ENCODE peak calls at places on chromosomes 5 and 9, in ten cellular contexts. T, J, A, O, G, M, H, E, S and F are unnamed samples.

GRCh38 chr5:171808951-171809350 is 23.3 kb downstream of the SMIM23 start:
- DNase-seq in H (no peak), E (no peak), T (no peak), J (peak), G (no peak), A (no peak), S (peak), M (no peak), O (peak), F (no peak)

GRCh38 chr9:137555179-137555578 is 3.5 kb downstream of the MRPL41 start:
- DNase-seq in T (no peak), E (no peak), G (no peak), H (no peak), O (no peak), J (no peak), S (no peak), M (no peak), A (no peak), F (no peak)

GRCh38 chr9:113417370-113417769 is 6.8 kb downstream of the C9orf43 start:
- DNase-seq in S (no peak), M (no peak), O (no peak), H (no peak), E (no peak), J (peak), T (no peak), G (no peak), A (no peak), F (no peak)

GRCh38 chr9:129176786-129177442 is 1.1 kb downstream of the IER5L start:
- DNase-seq in H (peak), J (peak), G (peak), M (no peak), E (peak), O (peak), T (peak), A (peak), S (peak), F (peak)

GRCh38 chr9:35287986-35288515 is 126.2 kb downstream of the UNC13B start:
- DNase-seq in H (no peak), G (no peak), T (no peak), J (peak), S (peak), M (no peak), O (no peak), A (no peak), E (no peak), F (no peak)

GRCh38 chr5:135869935-135870334 is 25.7 kb downstream of the IL9 start:
- DNase-seq in O (no peak), S (no peak), J (no peak), G (no peak), H (no peak), M (no peak), E (no peak), A (no peak), T (no peak), F (no peak)

GRCh38 chr9:111066427-111066826 is 28.2 kb upstream of the LPAR1 start:
- DNase-seq in S (no peak), H (no peak), A (no peak), G (no peak), M (no peak), J (no peak), T (no peak), O (no peak), E (no peak), F (no peak)

GRCh38 chr9:110255064-110255416 is 1.3 kb downstream of the TXN start:
- DNase-seq in M (peak), A (no peak), H (no peak), O (no peak), T (peak), J (no peak), S (no peak), E (peak), G (peak), F (no peak)

GRCh38 chr9:7777776-7778175 is 21.8 kb downstream of the DMAC1 start:
- DNase-seq in O (no peak), J (no peak), M (no peak), G (no peak), H (no peak), E (no peak), A (no peak), T (no peak), S (peak), F (no peak)

GRCh38 chr9:137314561-137315560 is 12.8 kb upstream of the NRARP start:
- DNase-seq in E (peak), T (peak), G (no peak), S (no peak), A (peak), M (no peak), O (no peak), H (no peak), J (no peak), F (no peak)

GRCh38 chr9:15738011-15738410 is 185.2 kb downstream of the CCDC171 start:
- DNase-seq in O (peak), G (no peak), S (peak), T (no peak), M (no peak), H (peak), E (no peak), A (no peak), J (peak), F (peak)

GRCh38 chr9:130368631-130369103 is 76.1 kb upstream of the ASS1 start:
- DNase-seq in O (no peak), H (peak), A (no peak), M (no peak), E (no peak), S (no peak), J (no peak), T (no peak), G (no peak), F (no peak)

GRCh38 chr5:177336112-177336511 is 15.4 kb downstream of the LMAN2 start:
- DNase-seq in O (no peak), J (peak), A (no peak), S (peak), H (peak), M (no peak), G (peak), E (no peak), T (peak), F (peak)

GRCh38 chr9:113988951-113989780 is 88.9 kb downstream of the AMBP start:
- DNase-seq in J (no peak), M (no peak), G (no peak), T (peak), A (no peak), H (no peak), E (no peak), S (peak), O (no peak), F (no peak)

GRCh38 chr5:68953151-68953884 is 140.5 kb upstream of the SLC30A5 start:
- DNase-seq in H (no peak), J (no peak), T (no peak), A (no peak), M (no peak), G (no peak), E (no peak), S (no peak), O (peak), F (no peak)

GRCh38 chr5:134905246-134905996 is 490 bp downstream of the PCBD2 start:
- DNase-seq in T (peak), M (peak), S (peak), A (peak), O (peak), G (peak), E (no peak), J (peak), H (peak), F (peak)

GRCh38 chr5:135138116-135138850 is 104.3 kb upstream of the PITX1 start:
- DNase-seq in S (peak), E (no peak), G (no peak), O (no peak), J (no peak), T (no peak), H (no peak), M (no peak), A (no peak), F (no peak)

GRCh38 chr9:137772281-137772873 is 105.2 kb upstream of the CACNA1B start:
- DNase-seq in A (peak), H (peak), E (no peak), M (no peak), T (no peak), O (no peak), G (peak), S (no peak), J (no peak), F (peak)

GRCh38 chr5:68336200-68336599 is 120.6 kb downstream of the PIK3R1 start:
- DNase-seq in H (no peak), E (no peak), S (no peak), T (no peak), M (no peak), A (no peak), O (no peak), J (no peak), G (no peak), F (no peak)

GRCh38 chr5:165863267-165863666 is 2357.8 kb downstream of the MAT2B start:
- DNase-seq in M (no peak), O (no peak), J (no peak), H (no peak), E (no peak), T (no peak), G (no peak), A (no peak), S (no peak), F (no peak)

GRCh38 chr5:142758062-142758802 is 11.9 kb upstream of the ARHGAP26 start:
- DNase-seq in J (no peak), O (no peak), M (no peak), E (no peak), A (no peak), H (no peak), S (no peak), T (no peak), G (no peak), F (no peak)

GRCh38 chr9:136725612-136726011 is 13.2 kb downstream of the DIPK1B start:
- DNase-seq in O (no peak), M (no peak), A (no peak), H (no peak), J (peak), S (peak), E (no peak), G (no peak), T (no peak), F (peak)

GRCh38 chr5:5795074-5795779 is 372.8 kb downstream of the ICE1 start:
- DNase-seq in H (no peak), S (no peak), A (no peak), M (no peak), E (no peak), G (peak), O (no peak), T (peak), J (no peak), F (no peak)

GRCh38 chr5:150492621-150493020 is 15.3 kb upstream of the NDST1 start:
- DNase-seq in O (no peak), T (no peak), G (no peak), J (peak), E (no peak), A (no peak), H (peak), M (no peak), S (peak), F (no peak)

GRCh38 chr5:122415030-122415429 is 103.0 kb downstream of the SNCAIP start:
- DNase-seq in G (peak), M (no peak), O (no peak), S (no peak), E (no peak), A (no peak), J (no peak), T (no peak), H (no peak), F (no peak)

GRCh38 chr5:126681970-126682369 is 81.2 kb downstream of the PHAX start:
- DNase-seq in M (no peak), T (peak), O (no peak), A (no peak), S (no peak), E (no peak), H (no peak), G (no peak), J (no peak), F (no peak)

GRCh38 chr5:180366303-180366702 is 13.2 kb upstream of the GFPT2 start:
- DNase-seq in M (no peak), T (no peak), J (no peak), S (no peak), E (no peak), A (no peak), G (no peak), H (no peak), O (peak), F (no peak)

GRCh38 chr5:66213533-66213932 is 69.4 kb downstream of the SREK1 start:
- DNase-seq in T (no peak), E (no peak), J (no peak), G (no peak), A (no peak), O (no peak), M (no peak), S (no peak), H (no peak), F (no peak)

GRCh38 chr5:17190242-17190778 is 27.1 kb upstream of the BASP1 start:
- DNase-seq in G (peak), H (peak), M (no peak), S (peak), E (peak), A (peak), O (peak), J (peak), T (no peak), F (peak)

GRCh38 chr5:74916831-74917710 is 50.9 kb upstream of the FAM169A start:
- DNase-seq in A (no peak), H (peak), G (no peak), S (peak), M (no peak), J (peak), O (peak), E (no peak), T (no peak), F (no peak)

GRCh38 chr9:13787234-13787833 is 507.8 kb upstream of the MPDZ start:
- DNase-seq in J (peak), A (no peak), S (no peak), M (no peak), O (peak), E (no peak), T (no peak), H (no peak), G (peak), F (peak)

GRCh38 chr9:68574150-68574549 is 33.5 kb upstream of the TMEM252 start:
- DNase-seq in J (peak), M (no peak), A (no peak), H (no peak), T (no peak), S (no peak), E (no peak), G (no peak), O (no peak), F (no peak)
- TF ChIP-seq CTCF in J (peak), M (no peak), A (no peak), H (peak), T (peak), S (peak), E (no peak), G (peak), O (no peak), F (peak)

GRCh38 chr5:35223777-35224395 is 6.4 kb downstream of the PRLR start:
- DNase-seq in E (no peak), M (no peak), A (no peak), T (no peak), H (no peak), O (no peak), J (no peak), G (no peak), S (no peak), F (peak)

GRCh38 chr5:35214051-35214450 is 16.2 kb downstream of the PRLR start:
- DNase-seq in S (no peak), M (no peak), H (no peak), T (no peak), J (no peak), A (no peak), O (no peak), E (no peak), G (no peak), F (no peak)

GRCh38 chr5:35220967-35221366 is 9.3 kb downstream of the PRLR start:
- DNase-seq in J (no peak), T (no peak), S (no peak), A (no peak), G (no peak), M (no peak), H (no peak), E (no peak), O (no peak), F (no peak)

GRCh38 chr5:35213608-35214007 is 16.7 kb downstream of the PRLR start:
- DNase-seq in M (no peak), S (peak), O (peak), H (no peak), E (no peak), G (no peak), A (no peak), T (no peak), J (no peak), F (no peak)

DNA sequence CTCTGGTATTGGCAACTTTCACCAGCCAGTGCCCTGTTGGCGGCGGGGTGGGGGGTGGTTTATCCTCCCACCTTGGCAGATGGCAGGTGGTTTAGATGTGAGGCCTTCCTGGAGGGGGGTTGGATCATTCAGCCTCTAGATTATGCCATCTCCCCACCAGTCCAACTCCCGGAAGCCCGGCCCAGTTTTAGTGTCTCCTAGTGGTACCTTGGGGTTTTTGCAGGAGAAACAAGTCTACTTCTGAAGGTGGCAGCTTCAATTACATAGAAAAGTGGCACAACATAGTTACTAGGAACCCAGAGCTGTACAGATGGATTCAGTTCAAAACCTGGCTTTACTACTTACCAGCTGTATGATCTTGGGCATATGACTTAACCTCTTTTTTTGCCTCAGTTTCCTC is 11.3 kb downstream of the PRLR start:
- DNase-seq in G (no peak), E (no peak), J (no peak), H (no peak), S (no peak), M (no peak), A (no peak), T (no peak), O (no peak), F (no peak)
- TF ChIP-seq CTCF in G (no peak), E (no peak), J (no peak), H (no peak), S (no peak), M (no peak), A (no peak), T (no peak), O (no peak), F (no peak)

GRCh38 chr5:9594913-9595312 is 35.2 kb downstream of the TAS2R1 start:
- DNase-seq in O (no peak), H (no peak), S (no peak), A (no peak), E (no peak), G (no peak), T (no peak), J (no peak), M (no peak), F (no peak)

GRCh38 chr5:9587135-9587534 is 41.3 kb upstream of the SEMA5A start:
- DNase-seq in S (no peak), G (no peak), H (no peak), M (no peak), J (no peak), E (no peak), O (no peak), A (no peak), T (peak), F (no peak)

GRCh38 chr5:9588254-9588653 is 41.9 kb downstream of the TAS2R1 start:
- DNase-seq in G (no peak), S (no peak), T (no peak), H (no peak), O (no peak), J (no peak), A (no peak), E (no peak), M (no peak), F (no peak)

DNA sequence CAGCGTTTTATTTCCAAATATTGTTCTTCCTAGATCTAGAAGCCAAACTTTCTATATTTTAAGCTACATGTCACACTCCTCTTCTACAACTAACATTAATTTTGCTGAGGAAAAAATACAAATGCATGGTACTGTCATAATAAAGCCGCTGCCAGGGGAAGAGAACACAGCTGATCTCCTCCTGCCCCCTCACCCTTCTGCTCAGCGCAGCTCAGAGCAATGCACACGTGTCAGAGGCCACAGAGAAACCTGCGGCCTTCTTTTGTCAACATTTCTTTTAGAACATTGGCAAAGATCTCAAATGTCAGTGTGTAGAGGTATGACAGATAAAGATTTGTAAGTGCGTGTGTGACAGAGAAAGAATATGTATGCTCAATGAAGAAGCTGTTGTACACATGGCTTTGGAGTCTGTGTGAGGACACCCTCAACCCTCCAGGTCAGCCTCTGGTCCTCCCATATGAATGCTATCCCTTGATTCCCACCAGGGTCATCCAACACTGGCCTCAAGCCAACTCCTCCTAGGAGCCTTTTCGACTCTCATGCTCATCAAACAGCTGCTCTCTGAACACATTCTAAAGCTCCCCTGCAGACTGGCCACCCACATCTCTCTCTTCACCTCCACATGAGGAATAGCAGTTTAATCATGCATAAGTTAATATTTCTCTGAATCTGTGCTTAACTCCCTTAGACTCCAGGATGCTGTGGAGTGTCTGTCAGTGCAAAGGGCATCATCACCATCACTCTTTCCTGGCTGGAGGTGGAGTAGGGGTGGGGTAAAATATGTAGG is 40.9 kb downstream of the TAS2R1 start:
- DNase-seq in A (no peak), T (no peak), M (no peak), E (no peak), O (no peak), S (no peak), H (no peak), J (no peak), G (no peak), F (no peak)
- TF ChIP-seq CTCF in A (no peak), T (no peak), M (no peak), E (no peak), O (no peak), S (no peak), H (no peak), J (no peak), G (no peak), F (no peak)

GRCh38 chr9:32707326-32707725 is 71.9 kb upstream of the TAF1L start:
- DNase-seq in S (no peak), T (no peak), M (no peak), J (no peak), H (no peak), E (no peak), G (no peak), A (no peak), O (no peak), F (no peak)
- TF ChIP-seq CTCF in S (no peak), T (no peak), M (no peak), J (no peak), H (no peak), E (no peak), G (no peak), A (no peak), O (no peak), F (no peak)

GRCh38 chr5:38404667-38405276 is 146.4 kb downstream of the EGFLAM start:
- DNase-seq in G (peak), T (peak), O (no peak), E (peak), M (no peak), H (peak), A (no peak), J (no peak), S (peak), F (no peak)
- TF ChIP-seq CTCF in G (peak), T (peak), O (no peak), E (peak), M (no peak), H (no peak), A (no peak), J (no peak), S (peak), F (peak)